ENCODE peak calls at places on chromosomes 4 and X, in eight cellular contexts. One of them, this sample, is unnamed.

GRCh38 chr4:83197555-83198235 is 83.2 kb upstream of the PLAC8 start:
- DNase-seq in uterus: no peak
- DNase-seq in GM12891: no peak
- DNase-seq in ovary: no peak
- DNase-seq in transverse colon: peak
- DNase-seq in lower leg skin: no peak
- DNase-seq in suprapubic skin: no peak
- DNase-seq in esophagus squamous epithelium: no peak
- DNase-seq in this sample: peak

GRCh38 chr4:47374477-47374876 is 89.0 kb downstream of the COMMD8 start:
- DNase-seq in uterus: no peak
- DNase-seq in GM12891: no peak
- DNase-seq in ovary: no peak
- DNase-seq in transverse colon: no peak
- DNase-seq in lower leg skin: no peak
- DNase-seq in suprapubic skin: no peak
- DNase-seq in esophagus squamous epithelium: no peak
- DNase-seq in this sample: no peak

GRCh38 chr4:6595897-6596537 is 21.0 kb downstream of the MAN2B2 start:
- DNase-seq in uterus: no peak
- DNase-seq in GM12891: no peak
- DNase-seq in ovary: no peak
- DNase-seq in transverse colon: no peak
- DNase-seq in lower leg skin: no peak
- DNase-seq in suprapubic skin: no peak
- DNase-seq in esophagus squamous epithelium: no peak
- DNase-seq in this sample: peak

GRCh38 chr4:174553828-174554227 is 31.5 kb upstream of the HPGD start:
- DNase-seq in uterus: no peak
- DNase-seq in GM12891: no peak
- DNase-seq in ovary: no peak
- DNase-seq in transverse colon: no peak
- DNase-seq in lower leg skin: no peak
- DNase-seq in suprapubic skin: no peak
- DNase-seq in esophagus squamous epithelium: no peak
- DNase-seq in this sample: no peak

GRCh38 chrX:103954259-103954658 is 8.2 kb upstream of the TMSB15B start:
- DNase-seq in uterus: no peak
- DNase-seq in GM12891: no peak
- DNase-seq in ovary: no peak
- DNase-seq in transverse colon: no peak
- DNase-seq in lower leg skin: no peak
- DNase-seq in suprapubic skin: no peak
- DNase-seq in esophagus squamous epithelium: no peak
- DNase-seq in this sample: no peak

GRCh38 chr4:7424553-7425111 is 10.1 kb downstream of the PSAPL1 start:
- DNase-seq in uterus: peak
- DNase-seq in GM12891: no peak
- DNase-seq in ovary: no peak
- DNase-seq in transverse colon: peak
- DNase-seq in lower leg skin: peak
- DNase-seq in suprapubic skin: peak
- DNase-seq in esophagus squamous epithelium: no peak
- DNase-seq in this sample: no peak

GRCh38 chrX:25202827-25203226 is 187.1 kb upstream of the ARX start:
- DNase-seq in uterus: no peak
- DNase-seq in GM12891: no peak
- DNase-seq in ovary: no peak
- DNase-seq in transverse colon: no peak
- DNase-seq in lower leg skin: no peak
- DNase-seq in suprapubic skin: no peak
- DNase-seq in esophagus squamous epithelium: no peak
- DNase-seq in this sample: no peak

GRCh38 chr4:34921391-34921790 is 1322.9 kb downstream of the ARAP2 start:
- DNase-seq in uterus: no peak
- DNase-seq in GM12891: no peak
- DNase-seq in ovary: no peak
- DNase-seq in transverse colon: no peak
- DNase-seq in lower leg skin: no peak
- DNase-seq in suprapubic skin: no peak
- DNase-seq in esophagus squamous epithelium: no peak
- DNase-seq in this sample: no peak

GRCh38 chr4:123484291-123484926 is 87.8 kb downstream of the SPRY1 start:
- DNase-seq in uterus: no peak
- DNase-seq in GM12891: no peak
- DNase-seq in ovary: no peak
- DNase-seq in transverse colon: no peak
- DNase-seq in lower leg skin: no peak
- DNase-seq in suprapubic skin: no peak
- DNase-seq in esophagus squamous epithelium: no peak
- DNase-seq in this sample: no peak

GRCh38 chrX:11703855-11704254 is 38.1 kb upstream of the ARHGAP6 start:
- DNase-seq in uterus: no peak
- DNase-seq in GM12891: no peak
- DNase-seq in ovary: no peak
- DNase-seq in transverse colon: no peak
- DNase-seq in lower leg skin: no peak
- DNase-seq in suprapubic skin: no peak
- DNase-seq in esophagus squamous epithelium: no peak
- DNase-seq in this sample: no peak

GRCh38 chrX:22699591-22700091 is 300.1 kb upstream of the DDX53 start:
- DNase-seq in uterus: no peak
- DNase-seq in GM12891: no peak
- DNase-seq in ovary: no peak
- DNase-seq in transverse colon: no peak
- DNase-seq in lower leg skin: no peak
- DNase-seq in suprapubic skin: no peak
- DNase-seq in esophagus squamous epithelium: no peak
- DNase-seq in this sample: no peak

GRCh38 chr4:101977096-101977495 is 186.6 kb downstream of the BANK1 start:
- DNase-seq in uterus: no peak
- DNase-seq in GM12891: no peak
- DNase-seq in ovary: no peak
- DNase-seq in transverse colon: no peak
- DNase-seq in lower leg skin: peak
- DNase-seq in suprapubic skin: no peak
- DNase-seq in esophagus squamous epithelium: no peak
- DNase-seq in this sample: no peak

GRCh38 chrX:101657495-101657894 is 2.2 kb downstream of the ARMCX2 start:
- DNase-seq in uterus: no peak
- DNase-seq in GM12891: no peak
- DNase-seq in ovary: no peak
- DNase-seq in transverse colon: no peak
- DNase-seq in lower leg skin: no peak
- DNase-seq in suprapubic skin: no peak
- DNase-seq in esophagus squamous epithelium: no peak
- DNase-seq in this sample: no peak

GRCh38 chrX:101656817-101657216 is 2.8 kb downstream of the ARMCX2 start:
- DNase-seq in uterus: no peak
- DNase-seq in GM12891: no peak
- DNase-seq in ovary: no peak
- DNase-seq in transverse colon: no peak
- DNase-seq in lower leg skin: no peak
- DNase-seq in suprapubic skin: no peak
- DNase-seq in esophagus squamous epithelium: no peak
- DNase-seq in this sample: no peak

GRCh38 chrX:101655540-101655939 is 4.1 kb downstream of the ARMCX2 start:
- DNase-seq in uterus: no peak
- DNase-seq in GM12891: no peak
- DNase-seq in ovary: no peak
- DNase-seq in transverse colon: no peak
- DNase-seq in lower leg skin: no peak
- DNase-seq in suprapubic skin: no peak
- DNase-seq in esophagus squamous epithelium: no peak
- DNase-seq in this sample: no peak

GRCh38 chrX:101659601-101660063 is at the start of gene ARMCX2:
- DNase-seq in uterus: peak
- DNase-seq in GM12891: peak
- DNase-seq in ovary: peak
- DNase-seq in transverse colon: peak
- DNase-seq in lower leg skin: peak
- DNase-seq in suprapubic skin: no peak
- DNase-seq in esophagus squamous epithelium: no peak
- DNase-seq in this sample: no peak

DNA sequence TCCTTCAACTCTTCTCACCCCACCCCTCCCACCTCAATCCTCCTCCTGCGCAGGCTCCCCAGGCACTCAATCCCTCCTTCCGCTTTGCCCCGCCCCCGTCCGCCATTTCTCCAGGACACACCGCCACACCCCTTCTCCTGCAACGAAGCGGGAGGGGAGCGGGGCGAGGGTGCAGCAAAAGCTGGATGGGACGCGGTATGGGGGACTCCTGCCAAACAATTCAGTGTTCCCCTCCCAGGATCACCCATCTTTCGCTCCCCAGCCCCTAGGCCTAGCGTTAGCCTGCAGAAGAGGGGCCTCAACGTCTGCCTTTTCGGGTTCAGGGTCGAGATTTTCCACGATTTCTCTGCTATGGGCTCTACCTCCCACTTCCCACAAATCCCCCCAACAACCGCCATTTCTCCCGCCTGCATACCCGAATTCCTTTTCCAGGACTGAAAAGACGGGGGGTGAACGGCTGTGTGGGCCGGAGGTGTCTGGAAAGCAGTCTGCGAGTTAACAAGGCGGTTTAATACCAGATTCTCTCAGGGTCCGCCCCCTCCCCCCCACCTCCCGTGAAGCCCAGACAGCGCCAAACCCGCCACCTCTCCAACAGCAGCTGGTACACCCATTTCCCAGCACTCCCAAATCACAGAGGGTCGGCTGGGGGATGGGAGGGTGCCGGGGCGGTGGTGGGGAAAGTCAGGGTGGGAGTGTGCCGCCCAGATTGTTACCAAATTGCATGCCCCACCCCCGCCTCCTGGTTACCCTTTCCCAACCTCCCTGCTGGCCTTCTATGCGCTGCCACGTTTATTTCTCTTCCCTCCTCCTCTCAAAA is 781 bp downstream of the ARMCX2 start:
- DNase-seq in uterus: peak
- DNase-seq in GM12891: peak
- DNase-seq in ovary: peak
- DNase-seq in transverse colon: peak
- DNase-seq in lower leg skin: peak
- DNase-seq in suprapubic skin: peak
- DNase-seq in esophagus squamous epithelium: peak
- DNase-seq in this sample: no peak
- TF ChIP-seq POLR2A in uterus: peak
- TF ChIP-seq POLR2A in GM12891: no peak
- TF ChIP-seq POLR2A in ovary: peak
- TF ChIP-seq POLR2A in transverse colon: no peak
- TF ChIP-seq POLR2A in lower leg skin: no peak
- TF ChIP-seq POLR2A in suprapubic skin: no peak
- TF ChIP-seq POLR2A in esophagus squamous epithelium: no peak
- TF ChIP-seq POLR2A in this sample: no peak

DNA sequence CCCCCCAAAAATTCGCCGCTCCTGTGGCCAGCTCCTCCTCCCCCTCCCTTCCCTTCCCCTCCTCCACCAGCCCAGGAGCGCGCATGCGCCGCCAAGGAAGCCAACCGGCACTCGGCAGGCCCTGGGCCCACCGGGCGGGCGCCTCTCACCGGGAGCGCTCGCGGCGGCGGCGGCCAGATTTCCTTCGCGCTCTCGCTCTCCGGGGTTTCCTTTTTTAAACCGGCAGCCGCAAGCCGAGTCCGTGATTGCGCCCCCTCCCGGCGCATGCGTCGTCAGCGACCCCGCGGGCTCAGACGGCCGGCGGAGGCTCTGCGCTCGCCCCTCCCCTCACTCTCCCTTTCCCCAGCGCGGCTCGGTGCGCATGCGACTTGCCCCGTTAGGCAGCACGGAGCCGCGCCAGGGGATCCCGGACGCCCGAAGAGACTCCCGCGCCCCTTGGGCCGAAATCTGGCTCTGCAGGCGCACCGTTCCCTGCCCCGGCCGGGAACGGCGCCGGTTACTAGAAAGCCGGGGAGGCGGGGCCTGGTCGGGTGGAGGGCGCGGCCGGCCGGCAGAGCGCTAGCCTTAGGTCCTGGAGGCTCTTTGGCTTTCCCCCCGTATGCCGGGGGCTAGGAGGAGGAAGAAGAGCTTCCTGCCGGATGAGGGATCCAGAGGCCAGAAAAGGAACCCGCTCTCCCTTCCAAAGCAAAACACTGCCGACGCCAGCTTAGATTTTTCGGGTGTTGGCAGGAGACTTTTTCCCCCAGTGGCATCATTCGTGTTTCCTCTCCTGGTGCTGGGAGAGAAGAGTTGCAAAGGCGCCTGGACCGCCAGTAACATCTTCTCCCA is at the start of gene CLOCK:
- DNase-seq in uterus: peak
- DNase-seq in GM12891: peak
- DNase-seq in ovary: peak
- DNase-seq in transverse colon: peak
- DNase-seq in lower leg skin: peak
- DNase-seq in suprapubic skin: peak
- DNase-seq in esophagus squamous epithelium: peak
- DNase-seq in this sample: peak
- TF ChIP-seq POLR2A in uterus: peak
- TF ChIP-seq POLR2A in GM12891: no peak
- TF ChIP-seq POLR2A in ovary: peak
- TF ChIP-seq POLR2A in transverse colon: peak
- TF ChIP-seq POLR2A in lower leg skin: no peak
- TF ChIP-seq POLR2A in suprapubic skin: peak
- TF ChIP-seq POLR2A in esophagus squamous epithelium: no peak
- TF ChIP-seq POLR2A in this sample: peak

DNA sequence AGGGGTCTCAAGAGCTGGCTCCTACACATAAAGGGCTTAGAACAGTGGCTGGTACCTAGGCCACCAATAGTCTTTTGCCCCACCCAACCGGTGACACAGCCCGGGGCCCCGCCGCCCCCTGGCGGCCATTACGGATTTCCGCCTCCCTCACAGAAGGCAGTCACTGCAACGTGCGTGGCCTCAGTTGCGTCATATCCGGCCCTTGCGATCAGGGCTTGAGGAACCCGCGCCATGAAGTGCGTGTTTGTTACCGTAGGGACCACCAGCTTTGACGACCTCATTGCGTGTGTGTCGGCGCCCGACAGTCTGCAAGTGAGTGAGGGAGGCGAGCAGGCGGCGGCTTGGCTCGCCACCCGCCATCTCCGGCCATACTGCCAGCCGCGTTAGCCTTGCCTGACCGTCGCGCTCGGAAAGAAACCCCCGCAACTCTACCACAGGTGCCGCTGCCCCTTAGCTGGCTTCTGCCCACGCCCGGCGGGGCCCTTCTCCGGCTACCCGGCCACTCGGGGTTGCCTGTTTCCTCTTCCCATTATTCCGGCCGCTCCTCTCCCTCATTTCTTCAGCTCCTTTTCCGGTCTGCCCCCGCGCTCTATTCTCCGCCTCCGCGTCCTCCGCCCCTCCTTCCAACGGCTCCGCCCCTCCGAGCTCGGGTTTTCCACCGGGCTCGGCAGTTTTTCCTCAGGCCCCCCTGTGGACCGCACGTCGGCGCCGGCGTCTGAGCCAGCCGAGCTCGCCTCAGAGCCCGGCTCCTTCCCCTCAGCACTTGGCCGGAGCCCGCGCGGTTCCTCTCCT is at the start of gene ALG13:
- DNase-seq in uterus: peak
- DNase-seq in GM12891: peak
- DNase-seq in ovary: peak
- DNase-seq in transverse colon: peak
- DNase-seq in lower leg skin: peak
- DNase-seq in suprapubic skin: peak
- DNase-seq in esophagus squamous epithelium: peak
- DNase-seq in this sample: peak
- TF ChIP-seq POLR2A in uterus: peak
- TF ChIP-seq POLR2A in GM12891: peak
- TF ChIP-seq POLR2A in ovary: peak
- TF ChIP-seq POLR2A in transverse colon: peak
- TF ChIP-seq POLR2A in lower leg skin: no peak
- TF ChIP-seq POLR2A in suprapubic skin: peak
- TF ChIP-seq POLR2A in esophagus squamous epithelium: no peak
- TF ChIP-seq POLR2A in this sample: peak

GRCh38 chrX:55489315-55490009 is at the start of gene USP51:
- DNase-seq in uterus: peak
- DNase-seq in GM12891: peak
- DNase-seq in ovary: peak
- DNase-seq in transverse colon: peak
- DNase-seq in lower leg skin: peak
- DNase-seq in suprapubic skin: peak
- DNase-seq in esophagus squamous epithelium: no peak
- DNase-seq in this sample: peak
- TF ChIP-seq POLR2A in uterus: no peak
- TF ChIP-seq POLR2A in GM12891: no peak
- TF ChIP-seq POLR2A in ovary: no peak
- TF ChIP-seq POLR2A in transverse colon: no peak
- TF ChIP-seq POLR2A in lower leg skin: no peak
- TF ChIP-seq POLR2A in suprapubic skin: no peak
- TF ChIP-seq POLR2A in esophagus squamous epithelium: no peak
- TF ChIP-seq POLR2A in this sample: no peak